ENCODE peak calls at places on chromosome 12, in four cellular contexts. N, S, B and X are unnamed samples.

GRCh38 chr12:114614040-114614439 is 69.9 kb downstream of the TBX3 start:
- DNase-seq in N (no peak), S (no peak), B (no peak), X (no peak)

GRCh38 chr12:120138366-120138765 is 21.8 kb upstream of the RAB35 start:
- DNase-seq in N (no peak), S (no peak), B (no peak), X (no peak)

GRCh38 chr12:59839514-59839913 is 243.7 kb downstream of the SLC16A7 start:
- DNase-seq in N (no peak), S (no peak), B (no peak), X (no peak)

GRCh38 chr12:15044461-15044860 is 71.6 kb downstream of the PDE6H start:
- DNase-seq in N (no peak), S (no peak), B (no peak), X (no peak)

GRCh38 chr12:71440393-71441349 is 1.1 kb downstream of the LGR5 start:
- DNase-seq in N (no peak), S (no peak), B (no peak), X (no peak)

GRCh38 chr12:16352481-16352880 is 5.0 kb downstream of the MGST1 start:
- DNase-seq in N (no peak), S (no peak), B (no peak), X (no peak)

GRCh38 chr12:46938071-46938678 is 112.4 kb upstream of the SLC38A4 start:
- DNase-seq in N (no peak), S (no peak), B (no peak), X (no peak)

GRCh38 chr12:62758216-62758615 is 176.7 kb downstream of the PPM1H start:
- DNase-seq in N (no peak), S (no peak), B (no peak), X (no peak)

GRCh38 chr12:124740691-124741137 is 123.0 kb downstream of the SCARB1 start:
- DNase-seq in N (no peak), S (no peak), B (no peak), X (no peak)

GRCh38 chr12:12398026-12398859 is 41.4 kb downstream of the BORCS5 start:
- DNase-seq in N (no peak), S (no peak), B (no peak), X (no peak)

GRCh38 chr12:6450869-6451347 is 934 bp upstream of the TAPBPL start:
- DNase-seq in N (no peak), S (no peak), B (no peak), X (no peak)

GRCh38 chr12:57591567-57592325 is 754 bp downstream of the PIP4K2C start:
- DNase-seq in N (no peak), S (no peak), B (no peak), X (no peak)

GRCh38 chr12:21677204-21677603 is 19.6 kb upstream of the LDHB start:
- DNase-seq in N (no peak), S (no peak), B (no peak), X (no peak)

GRCh38 chr12:91687052-91688017 is 458.3 kb downstream of the BTG1 start:
- DNase-seq in N (no peak), S (no peak), B (no peak), X (peak)

GRCh38 chr12:117967043-117967442 is 1.7 kb downstream of the KSR2 start:
- DNase-seq in N (no peak), S (no peak), B (no peak), X (no peak)

GRCh38 chr12:91377456-91377855 is 194.8 kb upstream of the DCN start:
- DNase-seq in N (no peak), S (no peak), B (no peak), X (no peak)

GRCh38 chr12:104515899-104516298 is 59.2 kb downstream of the CHST11 start:
- DNase-seq in N (no peak), S (no peak), B (no peak), X (no peak)

GRCh38 chr12:113052326-113052725 is 4.2 kb upstream of the DTX1 start:
- DNase-seq in N (no peak), S (no peak), B (no peak), X (no peak)

GRCh38 chr12:88432536-88433462 is 147.5 kb downstream of the KITLG start:
- DNase-seq in N (no peak), S (no peak), B (no peak), X (no peak)

GRCh38 chr12:121001060-121001459 is 15.2 kb downstream of the C12orf43 start:
- DNase-seq in N (no peak), S (no peak), B (no peak), X (no peak)

GRCh38 chr12:3662516-3662915 is 90.4 kb downstream of the CRACR2A start:
- DNase-seq in N (no peak), S (no peak), B (no peak), X (no peak)

GRCh38 chr12:120290541-120291312 is 976 bp downstream of the RNU4-2 start:
- DNase-seq in N (no peak), S (no peak), B (no peak), X (peak)

GRCh38 chr12:49358548-49359141 is 8.6 kb upstream of the SPATS2 start:
- DNase-seq in N (peak), S (peak), B (no peak), X (peak)